ENCODE peak calls at places on chromosomes 4 and X, in four cellular contexts. One of them, this sample, is unnamed.

GRCh38 chr4:33482773-33483172 is 2761.5 kb downstream of the ARAP2 start:
- DNase-seq in GM23248: no peak
- DNase-seq in NB4: no peak
- DNase-seq in heart right ventricle: no peak
- DNase-seq in this sample: no peak

GRCh38 chrX:66030505-66031317 is 9.2 kb downstream of the VSIG4 start:
- DNase-seq in GM23248: peak; percentile 46
- DNase-seq in NB4: peak; percentile 72
- DNase-seq in heart right ventricle: no peak
- DNase-seq in this sample: no peak

GRCh38 chr4:119040711-119041185 is 94.9 kb upstream of the MYOZ2 start:
- DNase-seq in GM23248: peak; percentile 91
- DNase-seq in NB4: no peak
- DNase-seq in heart right ventricle: no peak
- DNase-seq in this sample: peak; percentile 93

GRCh38 chr4:89024051-89024675 is 32.8 kb downstream of the FAM13A start:
- DNase-seq in GM23248: peak; percentile 87
- DNase-seq in NB4: peak; percentile 74
- DNase-seq in heart right ventricle: peak; percentile 68
- DNase-seq in this sample: peak; percentile 51

GRCh38 chr4:124873361-124874171 is 161.0 kb upstream of the ANKRD50 start:
- DNase-seq in GM23248: no peak
- DNase-seq in NB4: no peak
- DNase-seq in heart right ventricle: no peak
- DNase-seq in this sample: no peak

GRCh38 chr4:41678086-41678485 is 70.4 kb downstream of the PHOX2B start:
- DNase-seq in GM23248: peak; percentile 52
- DNase-seq in NB4: no peak
- DNase-seq in heart right ventricle: no peak
- DNase-seq in this sample: peak; percentile 62

GRCh38 chr4:70508801-70509200 is 9.6 kb upstream of the AMTN start:
- DNase-seq in GM23248: peak; percentile 2
- DNase-seq in NB4: no peak
- DNase-seq in heart right ventricle: no peak
- DNase-seq in this sample: no peak

GRCh38 chr4:88964450-88964849 is 92.5 kb downstream of the FAM13A start:
- DNase-seq in GM23248: peak; percentile 74
- DNase-seq in NB4: no peak
- DNase-seq in heart right ventricle: no peak
- DNase-seq in this sample: peak; percentile 65

GRCh38 chrX:20320461-20321159 is 53.9 kb upstream of the RPS6KA3 start:
- DNase-seq in GM23248: no peak
- DNase-seq in NB4: peak; percentile 59
- DNase-seq in heart right ventricle: no peak
- DNase-seq in this sample: no peak

GRCh38 chr4:165204462-165204830 is 2.9 kb upstream of the KLHL2 start:
- DNase-seq in GM23248: peak; percentile 73
- DNase-seq in NB4: peak; percentile 66
- DNase-seq in heart right ventricle: no peak
- DNase-seq in this sample: peak; percentile 42

GRCh38 chr4:2256781-2257191 is 5.1 kb downstream of the MXD4 start:
- DNase-seq in GM23248: no peak
- DNase-seq in NB4: no peak
- DNase-seq in heart right ventricle: peak; percentile 25
- DNase-seq in this sample: no peak

GRCh38 chr4:23897564-23898109 is 7.8 kb upstream of the PPARGC1A start:
- DNase-seq in GM23248: no peak
- DNase-seq in NB4: no peak
- DNase-seq in heart right ventricle: no peak
- DNase-seq in this sample: no peak

DNA sequence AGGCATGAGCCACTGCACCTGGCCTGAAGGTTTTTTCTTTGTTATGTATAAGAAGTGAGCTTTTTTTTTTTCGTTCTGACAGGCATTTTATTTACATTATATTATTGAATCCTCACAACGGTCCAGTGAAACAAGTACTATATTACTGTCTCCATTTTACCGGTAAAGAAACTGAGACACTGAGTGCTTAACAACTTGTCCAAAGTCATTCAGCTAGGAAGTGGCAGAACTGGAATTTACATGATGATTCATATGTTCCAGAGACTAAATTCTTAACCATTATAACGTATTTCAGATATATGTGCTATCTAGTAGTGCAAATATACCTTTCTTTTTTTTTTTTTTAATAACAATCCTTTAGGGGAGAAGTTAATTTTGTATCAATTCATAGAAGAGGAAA is 18.4 kb upstream of the SLC6A14 start:
- DNase-seq in GM23248: no peak
- DNase-seq in NB4: no peak
- DNase-seq in heart right ventricle: no peak
- DNase-seq in this sample: no peak
- H3K4me3 ChIP-seq in GM23248: no peak overlapping the region
- H3K4me3 ChIP-seq in NB4: no peak overlapping the region
- H3K4me3 ChIP-seq in heart right ventricle: no peak overlapping the region
- H3K4me3 ChIP-seq in this sample: no peak overlapping the region

DNA sequence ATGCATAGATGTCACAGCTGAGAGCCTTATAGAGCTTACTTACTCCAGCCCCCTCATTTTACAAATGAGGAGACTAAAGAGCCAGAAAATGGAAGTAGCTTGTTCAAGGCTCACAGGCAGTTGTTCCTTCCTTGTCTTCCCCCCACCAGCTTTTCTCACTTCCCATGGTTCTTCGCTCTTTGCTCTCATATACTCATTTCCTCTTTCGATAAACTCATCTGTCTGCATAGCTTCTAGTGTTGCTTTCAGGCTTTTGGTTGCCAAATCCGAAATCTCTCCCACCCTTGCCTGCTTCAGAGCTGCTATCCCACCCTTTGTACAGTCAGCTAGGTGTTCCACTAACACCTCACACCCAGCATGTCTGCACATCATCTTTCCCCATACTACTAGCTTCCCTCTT is 25.0 kb upstream of the GJB1 start:
- DNase-seq in GM23248: no peak
- DNase-seq in NB4: peak; percentile 79
- DNase-seq in heart right ventricle: no peak
- DNase-seq in this sample: no peak
- H3K4me3 ChIP-seq in GM23248: no peak overlapping the region
- H3K4me3 ChIP-seq in NB4: peak overlapping the region; percentile 87
- H3K4me3 ChIP-seq in heart right ventricle: no peak overlapping the region
- H3K4me3 ChIP-seq in this sample: no peak overlapping the region

GRCh38 chr4:126610933-126611332 is 1021.8 kb upstream of the INTU start:
- DNase-seq in GM23248: no peak
- DNase-seq in NB4: no peak
- DNase-seq in heart right ventricle: no peak
- DNase-seq in this sample: no peak

GRCh38 chr4:126614456-126614855 is 1018.3 kb upstream of the INTU start:
- DNase-seq in GM23248: no peak
- DNase-seq in NB4: no peak
- DNase-seq in heart right ventricle: no peak
- DNase-seq in this sample: no peak

GRCh38 chr4:126616795-126617194 is 1016.0 kb upstream of the INTU start:
- DNase-seq in GM23248: no peak
- DNase-seq in NB4: no peak
- DNase-seq in heart right ventricle: no peak
- DNase-seq in this sample: no peak

GRCh38 chr4:126611900-126612299 is 1020.9 kb upstream of the INTU start:
- DNase-seq in GM23248: peak; percentile 81
- DNase-seq in NB4: no peak
- DNase-seq in heart right ventricle: no peak
- DNase-seq in this sample: peak; percentile 34
- H3K4me3 ChIP-seq in GM23248: no peak overlapping the region
- H3K4me3 ChIP-seq in NB4: no peak overlapping the region
- H3K4me3 ChIP-seq in heart right ventricle: no peak overlapping the region
- H3K4me3 ChIP-seq in this sample: no peak overlapping the region

DNA sequence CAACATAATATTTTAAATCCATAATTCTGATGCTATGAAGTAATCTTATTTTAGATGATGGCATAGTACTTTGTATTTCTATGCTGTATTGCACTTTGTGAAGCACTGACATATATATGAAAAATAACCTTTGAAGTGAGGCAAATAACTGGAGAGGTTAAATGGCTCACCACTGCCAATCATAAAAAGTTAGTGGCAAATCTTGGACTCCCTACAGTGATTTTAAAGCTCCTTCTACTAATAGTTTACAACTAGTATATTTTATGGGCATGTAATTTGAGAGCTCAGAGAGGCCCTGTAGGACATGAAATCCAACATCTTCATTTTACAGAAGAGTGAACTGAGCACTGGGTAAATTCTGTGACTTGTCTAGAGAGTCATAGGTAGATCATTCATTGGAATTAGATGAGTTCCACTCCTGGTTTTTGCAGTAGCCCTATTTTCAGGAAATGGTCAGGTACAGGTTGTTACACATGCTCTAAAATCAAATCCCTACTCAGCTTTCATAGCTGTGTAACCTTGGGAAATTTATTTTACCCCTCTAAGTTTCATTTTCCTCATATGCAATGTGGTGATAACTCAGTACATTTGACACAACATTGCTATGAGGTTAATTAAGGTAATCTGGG is 804 bp upstream of the GC start:
- DNase-seq in GM23248: no peak
- DNase-seq in NB4: no peak
- DNase-seq in heart right ventricle: no peak
- DNase-seq in this sample: no peak
- H3K4me3 ChIP-seq in GM23248: no peak overlapping the region
- H3K4me3 ChIP-seq in NB4: no peak overlapping the region
- H3K4me3 ChIP-seq in heart right ventricle: no peak overlapping the region
- H3K4me3 ChIP-seq in this sample: no peak overlapping the region

DNA sequence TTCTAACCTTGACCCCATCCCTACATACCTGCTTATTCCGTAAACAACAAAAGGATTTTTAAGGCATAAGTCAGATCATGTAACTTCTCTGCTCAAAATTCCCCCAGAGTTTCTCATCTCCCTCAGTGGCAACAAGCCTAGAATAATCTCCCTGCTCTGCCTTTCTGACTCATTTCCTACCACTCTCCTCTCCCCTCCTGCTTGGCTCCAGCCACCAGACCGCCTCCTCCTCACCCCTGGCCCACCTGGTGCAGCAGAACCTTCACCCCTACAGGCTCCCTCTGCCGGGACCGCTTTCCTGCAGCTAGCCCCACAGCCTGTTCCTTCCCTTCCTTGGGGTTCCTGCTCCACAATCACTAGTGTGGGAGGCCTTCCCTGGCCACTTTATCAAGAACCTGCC is 32.1 kb downstream of the TSPAN5 start:
- DNase-seq in GM23248: peak; percentile 93
- DNase-seq in NB4: no peak
- DNase-seq in heart right ventricle: peak; percentile 19
- DNase-seq in this sample: peak; percentile 96
- H3K4me3 ChIP-seq in GM23248: peak overlapping the region; percentile 24
- H3K4me3 ChIP-seq in NB4: no peak overlapping the region
- H3K4me3 ChIP-seq in heart right ventricle: no peak overlapping the region
- H3K4me3 ChIP-seq in this sample: no peak overlapping the region